ENCODE peak calls at places on chromosomes 12 and 14, in four cellular contexts. P is HCT116, U is thyroid gland, O is cardiac fibroblast. F is an unnamed sample.
A peak's percentile ranks its signal among the peaks of the same experiment; 100 is the strongest.

GRCh38 chr12:31238764-31239387 is 87.1 kb downstream of the SINHCAF start:
- DNase-seq in P (peak; percentile 54), O (peak; percentile 68), U (peak; percentile 87), F (peak; percentile 81)

GRCh38 chr14:20247651-20248246 is 8.7 kb downstream of the OR11H4 start:
- DNase-seq in U (no peak), P (peak; percentile 36), O (no peak), F (peak; percentile 55)

GRCh38 chr14:101578489-101578888 is 17.2 kb downstream of the DIO3 start:
- DNase-seq in P (no peak), O (no peak), U (no peak), F (no peak)

GRCh38 chr14:75310295-75311059 is 31.8 kb downstream of the FOS start:
- DNase-seq in P (no peak), U (peak; percentile 87), O (peak; percentile 99), F (peak; percentile 66)

GRCh38 chr14:75150150-75150549 is 23.3 kb upstream of the NEK9 start:
- DNase-seq in U (no peak), O (peak; percentile 45), P (no peak), F (peak; percentile 68)

GRCh38 chr14:31206536-31207286 is 882 bp downstream of the HECTD1 start:
- DNase-seq in P (no peak), U (peak; percentile 46), O (peak; percentile 13), F (peak; percentile 44)

GRCh38 chr12:26471560-26471959 is 276.2 kb downstream of the SSPN start:
- DNase-seq in P (no peak), O (peak; percentile 23), U (no peak), F (no peak)

GRCh38 chr14:92754956-92755355 is 6.5 kb upstream of the LGMN start:
- DNase-seq in U (peak; percentile 40), P (no peak), O (peak; percentile 19), F (no peak)

GRCh38 chr12:119988788-119989618 is at the start of gene BICDL1:
- DNase-seq in P (peak; percentile 93), O (peak; percentile 35), U (peak; percentile 96), F (peak; percentile 93)

GRCh38 chr14:97603201-97603600 is 806.0 kb downstream of the VRK1 start:
- DNase-seq in P (no peak), O (no peak), U (no peak), F (no peak)

GRCh38 chr12:45051490-45052105 is 699 bp upstream of the DBX2 start:
- DNase-seq in U (no peak), O (peak; percentile 9), P (no peak), F (peak; percentile 2)

GRCh38 chr14:41950428-41950827 is 343.8 kb downstream of the LRFN5 start:
- DNase-seq in U (no peak), O (no peak), P (no peak), F (no peak)

GRCh38 chr14:70780396-70781075 is 28.8 kb downstream of the MAP3K9 start:
- DNase-seq in O (no peak), U (peak; percentile 79), P (no peak), F (no peak)

GRCh38 chr14:20469890-20470858 is 968 bp downstream of the PNP start:
- DNase-seq in U (peak; percentile 45), P (peak; percentile 45), O (peak; percentile 63), F (peak; percentile 85)

GRCh38 chr14:80310950-80311349 is 99.6 kb upstream of the DIO2 start:
- DNase-seq in P (no peak), O (peak; percentile 50), U (no peak), F (peak; percentile 3)

GRCh38 chr12:88544991-88545684 is 35.1 kb downstream of the KITLG start:
- DNase-seq in P (no peak), U (no peak), O (peak; percentile 31), F (no peak)

GRCh38 chr12:124543052-124543590 is 24.3 kb downstream of the NCOR2 start:
- DNase-seq in P (no peak), O (no peak), U (peak; percentile 31), F (no peak)

GRCh38 chr14:100091386-100091785 is 26.2 kb downstream of the EVL start:
- DNase-seq in O (no peak), U (no peak), P (no peak), F (no peak)

GRCh38 chr14:22839159-22839779 is 2.9 kb downstream of the MMP14 start:
- DNase-seq in U (no peak), O (peak; percentile 71), P (no peak), F (peak; percentile 77)

GRCh38 chr12:39272934-39273770 is 169.8 kb downstream of the KIF21A start:
- DNase-seq in U (peak; percentile 24), P (peak; percentile 22), O (peak; percentile 54), F (peak; percentile 67)

GRCh38 chr12:123571343-123571813 is 13.0 kb upstream of the TMED2 start:
- DNase-seq in P (peak; percentile 33), O (peak; percentile 91), U (peak; percentile 67), F (peak; percentile 68)

GRCh38 chr12:27260746-27261145 is 16.7 kb downstream of the STK38L start:
- DNase-seq in U (no peak), O (peak; percentile 69), P (no peak), F (peak; percentile 51)

GRCh38 chr12:53550595-53550994 is 43.3 kb upstream of the NPFF start:
- DNase-seq in P (no peak), O (peak; percentile 49), U (no peak), F (peak; percentile 58)

GRCh38 chr12:389138-390096 is at the start of gene KDM5A:
- DNase-seq in U (peak; percentile 89), P (peak; percentile 90), O (peak; percentile 96), F (peak; percentile 94)

GRCh38 chr12:53062011-53062961 is 12.4 kb downstream of the TNS2 start:
- DNase-seq in O (no peak), U (no peak), P (no peak), F (no peak)

GRCh38 chr12:31011336-31011735 is 62.3 kb upstream of the DDX11 start:
- DNase-seq in U (no peak), P (no peak), O (no peak), F (no peak)

GRCh38 chr12:86194721-86195120 is 61.5 kb downstream of the MGAT4C start:
- DNase-seq in P (no peak), O (no peak), U (no peak), F (no peak)

GRCh38 chr12:123621619-123622530 is 11.6 kb downstream of the EIF2B1 start:
- DNase-seq in U (no peak), P (no peak), O (no peak), F (no peak)

DNA sequence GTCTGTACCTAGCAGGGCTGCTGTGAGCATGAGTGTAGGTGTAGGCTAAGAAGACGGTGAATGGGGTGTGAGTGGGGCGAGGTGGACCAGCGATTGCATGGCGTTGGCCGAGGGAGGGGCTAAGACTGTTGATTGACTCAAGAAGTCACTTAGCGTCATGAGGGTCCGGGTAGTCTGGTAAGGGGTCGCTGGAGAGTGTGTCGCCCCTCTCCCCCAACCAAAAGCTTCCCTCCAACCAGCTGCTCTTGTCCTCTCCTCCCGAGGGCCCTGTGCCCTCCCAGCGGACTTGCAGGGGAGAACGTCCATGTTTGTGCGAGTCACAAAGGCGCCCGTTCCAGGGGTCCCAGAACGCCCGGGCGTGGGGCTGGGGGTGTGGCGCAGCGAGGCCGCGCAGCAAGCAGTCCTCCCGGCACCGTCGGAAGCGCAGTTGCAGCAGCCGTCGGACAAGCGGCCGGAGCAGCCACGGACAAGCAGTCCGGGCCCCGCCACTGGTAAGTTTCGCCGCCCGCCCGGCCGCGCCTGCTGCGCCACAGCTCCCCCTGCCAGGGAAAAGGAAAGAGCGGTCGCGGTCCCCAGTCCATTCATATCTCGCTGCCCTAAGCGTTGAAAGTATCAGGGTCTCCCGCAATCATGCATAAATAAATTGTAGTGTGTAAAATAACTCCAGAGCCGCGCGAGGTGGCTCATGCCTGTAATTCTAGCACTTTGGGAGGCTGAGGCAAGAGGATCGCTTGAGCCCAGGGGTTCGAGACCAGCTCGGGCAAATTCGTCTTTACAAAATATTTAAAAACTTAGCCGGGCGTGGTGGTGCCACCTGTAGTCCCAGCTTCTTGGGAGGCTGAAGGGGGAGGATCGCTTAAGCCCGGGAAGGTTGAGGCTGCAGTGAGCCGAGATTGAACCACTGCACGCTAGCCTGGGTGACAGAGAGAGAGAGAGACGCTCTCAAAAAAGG is at the start of gene CCDC63:
- DNase-seq in P (peak; percentile 68), O (peak; percentile 56), U (peak; percentile 50), F (no peak)
- TF ChIP-seq CTCF in P (peak; percentile 49), O (peak; percentile 54), U (peak; percentile 44), F (no peak)

DNA sequence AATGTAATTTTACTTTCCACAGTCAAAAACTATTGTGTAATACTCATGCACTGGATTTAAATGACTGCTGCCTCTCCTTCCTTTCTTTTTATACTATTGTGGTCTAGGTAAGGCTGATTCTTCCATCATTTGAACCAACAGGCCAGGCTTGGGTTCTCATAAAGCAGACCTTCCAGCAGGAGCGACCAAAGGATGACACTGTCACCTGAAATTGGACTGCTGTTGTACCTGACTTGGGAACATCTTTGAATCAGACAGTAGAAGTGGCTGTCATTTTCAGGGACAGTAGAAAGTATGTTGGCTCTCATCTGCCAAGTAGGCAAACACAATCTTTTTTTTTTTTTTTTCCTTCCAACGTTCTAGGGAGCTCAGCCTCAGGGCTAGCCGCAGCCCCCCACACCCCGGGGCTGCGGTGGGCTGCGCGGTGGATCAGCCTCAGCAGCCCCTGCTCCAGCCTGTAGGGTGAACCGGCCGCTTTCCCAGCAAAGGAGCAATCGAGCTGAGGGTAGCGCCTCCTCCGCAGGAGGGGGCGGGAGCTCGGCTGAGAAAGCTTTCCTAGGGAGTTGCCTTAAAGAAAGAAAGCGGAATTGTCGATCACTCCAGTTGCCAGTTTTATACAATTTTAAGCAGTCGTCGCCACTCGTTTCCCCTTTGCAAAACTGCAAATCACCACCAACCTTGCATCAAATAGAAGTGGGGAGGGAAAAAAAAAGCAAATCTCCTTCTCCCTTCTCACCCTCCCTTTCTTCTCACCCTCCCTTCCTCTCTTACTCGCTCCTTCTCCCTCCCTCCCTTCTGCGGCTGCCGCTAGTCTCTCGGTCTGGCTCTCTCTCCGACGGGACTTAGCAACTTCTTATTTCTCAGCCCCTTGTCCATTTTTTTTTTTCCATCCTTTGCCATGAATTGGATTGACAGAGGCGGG is at the start of gene PDE3A:
- DNase-seq in O (peak; percentile 88), U (peak; percentile 47), P (peak; percentile 39), F (no peak)
- TF ChIP-seq CTCF in O (peak; percentile 35), U (no peak), P (no peak), F (no peak)

GRCh38 chr12:108850854-108851573 is 6.4 kb downstream of the SSH1 start:
- DNase-seq in O (peak; percentile 86), U (no peak), P (no peak), F (no peak)
- TF ChIP-seq CTCF in O (peak; percentile 17), U (no peak), P (no peak), F (no peak)

GRCh38 chr14:78029471-78030372 is 140.5 kb upstream of the NRXN3 start:
- DNase-seq in P (no peak), U (peak; percentile 4), O (no peak), F (no peak)
- TF ChIP-seq CTCF in P (no peak), U (peak; percentile 28), O (no peak), F (no peak)

GRCh38 chr12:47818382-47818700 is 1.4 kb downstream of the HDAC7 start:
- DNase-seq in P (no peak), U (no peak), O (peak; percentile 36), F (no peak)

GRCh38 chr12:47816646-47817271 is 2.9 kb downstream of the HDAC7 start:
- DNase-seq in P (no peak), U (peak; percentile 72), O (peak; percentile 57), F (no peak)

GRCh38 chr12:47818701-47819543 is 781 bp downstream of the HDAC7 start:
- DNase-seq in O (peak; percentile 37), U (peak; percentile 66), P (no peak), F (peak; percentile 45)

GRCh38 chr12:47817272-47818006 is 2.3 kb downstream of the HDAC7 start:
- DNase-seq in O (peak; percentile 40), U (no peak), P (no peak), F (no peak)

GRCh38 chr12:47818007-47818376 is 1.7 kb downstream of the HDAC7 start:
- DNase-seq in P (no peak), U (no peak), O (no peak), F (no peak)
- TF ChIP-seq CTCF in P (peak; percentile 38), U (no peak), O (no peak), F (no peak)